ENCODE peak calls at places on chromosome 18, in seven cellular contexts. X is A549, K is tibial nerve, T is sigmoid colon, A is SK-N-SH, F is K562, L is transverse colon. Y is an unnamed sample.

GRCh38 chr18:9835112-9835755 is 50.5 kb upstream of the TXNDC2 start:
- DNase-seq in X (no peak), K (no peak), T (no peak), A (no peak), F (no peak), L (no peak), Y (no peak)

GRCh38 chr18:79765491-79766245 is 32.1 kb upstream of the KCNG2 start:
- DNase-seq in X (no peak), K (no peak), T (peak), A (no peak), F (no peak), L (peak), Y (no peak)

GRCh38 chr18:79554945-79555645 is 124.5 kb upstream of the CTDP1 start:
- DNase-seq in X (no peak), K (no peak), T (no peak), A (no peak), F (no peak), L (no peak), Y (no peak)

GRCh38 chr18:13836559-13836958 is 12.6 kb downstream of the MC5R start:
- DNase-seq in X (no peak), K (no peak), T (no peak), A (no peak), F (no peak), L (no peak), Y (no peak)

GRCh38 chr18:23835076-23835475 is 145.8 kb downstream of the LAMA3 start:
- DNase-seq in X (no peak), K (no peak), T (no peak), A (no peak), F (no peak), L (no peak), Y (no peak)

GRCh38 chr18:3891245-3891644 is 441.3 kb downstream of the TGIF1 start:
- DNase-seq in X (no peak), K (no peak), T (no peak), A (no peak), F (no peak), L (no peak), Y (no peak)

GRCh38 chr18:54647176-54647575 is 56.1 kb downstream of the DYNAP start:
- DNase-seq in X (peak), K (no peak), T (no peak), A (peak), F (peak), L (peak), Y (no peak)

GRCh38 chr18:27213123-27213717 is 28.1 kb upstream of the CHST9 start:
- DNase-seq in X (no peak), K (no peak), T (no peak), A (no peak), F (no peak), L (no peak), Y (no peak)

GRCh38 chr18:79393626-79394401 is 1.9 kb upstream of the NFATC1 start:
- DNase-seq in X (peak), K (peak), T (peak), A (peak), F (peak), L (peak), Y (peak)

GRCh38 chr18:48455555-48456478 is 46.6 kb upstream of the ZBTB7C start:
- DNase-seq in X (no peak), K (no peak), T (no peak), A (no peak), F (no peak), L (peak), Y (no peak)

GRCh38 chr18:65146615-65147014 is 604.2 kb upstream of the CDH7 start:
- DNase-seq in X (no peak), K (no peak), T (no peak), A (no peak), F (no peak), L (no peak), Y (no peak)

GRCh38 chr18:35201502-35201901 is 39.3 kb upstream of the ZNF397 start:
- DNase-seq in X (no peak), K (no peak), T (no peak), A (peak), F (no peak), L (no peak), Y (no peak)

GRCh38 chr18:58556333-58557012 is 72.4 kb downstream of the ALPK2 start:
- DNase-seq in X (no peak), K (no peak), T (no peak), A (peak), F (no peak), L (no peak), Y (no peak)

GRCh38 chr18:36066731-36067117 is 635 bp downstream of the RPRD1A start:
- DNase-seq in X (no peak), K (no peak), T (no peak), A (peak), F (peak), L (no peak), Y (no peak)

GRCh38 chr18:51135795-51136194 is 61.7 kb downstream of the MEX3C start:
- DNase-seq in X (peak), K (no peak), T (no peak), A (no peak), F (no peak), L (no peak), Y (no peak)

GRCh38 chr18:58784601-58785137 is 80.0 kb upstream of the ZNF532 start:
- DNase-seq in X (peak), K (no peak), T (no peak), A (no peak), F (no peak), L (no peak), Y (no peak)

GRCh38 chr18:9907867-9908266 is 5.9 kb upstream of the VAPA start:
- DNase-seq in X (no peak), K (no peak), T (no peak), A (no peak), F (no peak), L (no peak), Y (no peak)

GRCh38 chr18:70636991-70637390 is 348.1 kb downstream of the SOCS6 start:
- DNase-seq in X (no peak), K (no peak), T (no peak), A (no peak), F (no peak), L (no peak), Y (no peak)

GRCh38 chr18:47036298-47036874 is 965 bp upstream of the ELOA2 start:
- DNase-seq in X (peak), K (no peak), T (no peak), A (peak), F (peak), L (no peak), Y (no peak)

GRCh38 chr18:28161608-28162599 is 15.0 kb downstream of the CDH2 start:
- DNase-seq in X (peak), K (no peak), T (no peak), A (no peak), F (no peak), L (no peak), Y (no peak)

GRCh38 chr18:78973357-78974083 is 6.1 kb upstream of the SALL3 start:
- DNase-seq in X (no peak), K (no peak), T (no peak), A (no peak), F (no peak), L (no peak), Y (no peak)

GRCh38 chr18:58046087-58046793 is 2.2 kb downstream of the NEDD4L start:
- DNase-seq in X (no peak), K (no peak), T (no peak), A (no peak), F (no peak), L (no peak), Y (no peak)

GRCh38 chr18:47284691-47285370 is 33.4 kb upstream of the SKOR2 start:
- DNase-seq in X (no peak), K (no peak), T (no peak), A (no peak), F (no peak), L (no peak), Y (no peak)

GRCh38 chr18:75408554-75409506 is 18.7 kb downstream of the SMIM21 start:
- DNase-seq in X (peak), K (no peak), T (no peak), A (no peak), F (no peak), L (no peak), Y (no peak)

GRCh38 chr18:70422061-70422965 is 133.5 kb downstream of the SOCS6 start:
- DNase-seq in X (peak), K (peak), T (peak), A (no peak), F (no peak), L (peak), Y (no peak)

GRCh38 chr18:24991220-24991575 is 360.8 kb downstream of the ZNF521 start:
- DNase-seq in X (no peak), K (no peak), T (no peak), A (no peak), F (no peak), L (no peak), Y (no peak)

GRCh38 chr18:76428396-76429261 is 66.4 kb downstream of the ZNF516 start:
- DNase-seq in X (no peak), K (no peak), T (peak), A (no peak), F (no peak), L (peak), Y (peak)

GRCh38 chr18:61896767-61897166 is 4.0 kb upstream of the RNF152 start:
- DNase-seq in X (no peak), K (no peak), T (peak), A (peak), F (no peak), L (peak), Y (peak)

GRCh38 chr18:72444756-72445155 is 99.4 kb downstream of the CBLN2 start:
- DNase-seq in X (no peak), K (no peak), T (no peak), A (no peak), F (no peak), L (no peak), Y (no peak)

GRCh38 chr18:3252843-3253242 is 5.2 kb downstream of the MYL12A start:
- DNase-seq in X (no peak), K (no peak), T (no peak), A (no peak), F (no peak), L (no peak), Y (no peak)

GRCh38 chr18:62571648-62572047 is 48.8 kb downstream of the ZCCHC2 start:
- DNase-seq in X (no peak), K (no peak), T (no peak), A (no peak), F (no peak), L (no peak), Y (no peak)

GRCh38 chr18:73617981-73618380 is 529.7 kb downstream of the FBXO15 start:
- DNase-seq in X (no peak), K (no peak), T (no peak), A (no peak), F (no peak), L (no peak), Y (no peak)

GRCh38 chr18:48826806-48827205 is 124.0 kb downstream of the SMAD7 start:
- DNase-seq in X (no peak), K (no peak), T (peak), A (no peak), F (no peak), L (no peak), Y (peak)

GRCh38 chr18:37628466-37629220 is 63.0 kb upstream of the CELF4 start:
- DNase-seq in X (no peak), K (no peak), T (no peak), A (no peak), F (no peak), L (no peak), Y (no peak)

GRCh38 chr18:66734451-66734850 is 130.6 kb upstream of the CDH19 start:
- DNase-seq in X (no peak), K (no peak), T (no peak), A (no peak), F (no peak), L (no peak), Y (no peak)

GRCh38 chr18:56124186-56124585 is 514.2 kb downstream of the TXNL1 start:
- DNase-seq in X (no peak), K (no peak), T (no peak), A (no peak), F (no peak), L (no peak), Y (no peak)

DNA sequence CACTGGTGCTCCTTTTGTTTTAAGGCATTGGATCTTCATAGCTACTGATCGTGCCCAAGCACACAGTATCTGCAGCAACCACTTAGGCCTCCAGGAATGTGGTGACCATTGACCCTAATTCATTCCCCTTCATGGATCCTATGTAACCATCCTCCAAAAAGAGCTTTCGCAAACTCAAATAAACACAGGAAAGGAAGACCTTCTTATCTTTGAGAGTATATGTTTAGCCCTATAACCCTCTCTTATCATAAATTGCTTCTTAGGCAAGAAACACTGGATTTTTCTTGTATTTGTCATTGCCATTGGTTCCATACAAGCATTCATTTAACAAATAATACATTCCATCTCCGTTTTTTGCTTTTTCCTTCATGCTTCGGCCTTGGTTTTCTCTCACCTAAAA is 4.1 kb upstream of the TTR start:
- DNase-seq in X (no peak), K (no peak), T (no peak), A (no peak), F (no peak), L (no peak), Y (no peak)
- TF ChIP-seq EP300 in X (no peak), K (no peak), T (no peak), A (no peak), F (no peak), L (no peak), Y (no peak)

DNA sequence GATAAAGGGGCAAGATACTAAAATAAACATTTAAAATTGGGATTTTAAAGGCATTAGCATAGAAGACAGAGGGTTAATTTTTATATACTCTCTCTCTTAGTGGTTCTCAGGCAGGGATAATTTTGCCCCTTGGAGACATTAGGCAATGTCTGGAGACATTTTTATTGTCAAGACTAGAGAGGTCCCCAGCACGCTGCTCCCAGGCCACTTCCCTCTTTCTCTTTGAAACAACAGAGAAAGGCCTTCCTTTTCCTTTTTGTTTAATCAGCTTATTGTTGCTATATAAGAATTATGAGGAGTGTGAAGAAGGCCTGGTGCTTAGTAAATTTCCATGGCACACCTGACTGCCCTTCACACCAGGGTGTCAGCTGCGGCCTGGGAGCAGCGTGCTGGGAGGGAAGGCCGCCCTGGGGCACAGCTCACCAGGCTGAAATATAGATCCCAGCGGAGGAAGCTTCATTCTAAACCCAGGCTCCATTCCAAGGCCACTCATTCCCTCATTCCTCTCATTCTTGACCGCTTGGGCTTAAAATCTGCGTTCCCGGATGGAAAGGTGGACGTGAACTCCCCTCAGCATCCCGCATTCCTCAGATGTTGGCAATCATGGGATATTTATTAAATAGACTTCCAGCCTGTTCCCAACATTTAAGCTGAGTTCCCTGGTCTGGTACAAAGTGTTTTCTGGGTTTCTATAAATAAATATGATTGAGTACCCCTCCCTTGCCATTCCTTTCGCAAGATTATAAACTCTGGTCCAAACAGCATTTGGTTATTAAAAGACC is 22.5 kb downstream of the SLC14A2 start:
- DNase-seq in X (no peak), K (peak), T (no peak), A (no peak), F (no peak), L (no peak), Y (no peak)
- TF ChIP-seq EP300 in X (no peak), K (peak), T (peak), A (no peak), F (no peak), L (peak), Y (peak)

GRCh38 chr18:59837586-59837985 is 62.2 kb upstream of the PMAIP1 start:
- DNase-seq in X (peak), K (peak), T (no peak), A (peak), F (peak), L (peak), Y (no peak)
- TF ChIP-seq EP300 in X (no peak), K (no peak), T (no peak), A (no peak), F (no peak), L (no peak), Y (no peak)

GRCh38 chr18:39737869-39738268 is 2172.3 kb upstream of the CELF4 start:
- DNase-seq in X (no peak), K (no peak), T (no peak), A (no peak), F (no peak), L (no peak), Y (no peak)
- TF ChIP-seq EP300 in X (no peak), K (no peak), T (no peak), A (no peak), F (no peak), L (no peak), Y (no peak)

DNA sequence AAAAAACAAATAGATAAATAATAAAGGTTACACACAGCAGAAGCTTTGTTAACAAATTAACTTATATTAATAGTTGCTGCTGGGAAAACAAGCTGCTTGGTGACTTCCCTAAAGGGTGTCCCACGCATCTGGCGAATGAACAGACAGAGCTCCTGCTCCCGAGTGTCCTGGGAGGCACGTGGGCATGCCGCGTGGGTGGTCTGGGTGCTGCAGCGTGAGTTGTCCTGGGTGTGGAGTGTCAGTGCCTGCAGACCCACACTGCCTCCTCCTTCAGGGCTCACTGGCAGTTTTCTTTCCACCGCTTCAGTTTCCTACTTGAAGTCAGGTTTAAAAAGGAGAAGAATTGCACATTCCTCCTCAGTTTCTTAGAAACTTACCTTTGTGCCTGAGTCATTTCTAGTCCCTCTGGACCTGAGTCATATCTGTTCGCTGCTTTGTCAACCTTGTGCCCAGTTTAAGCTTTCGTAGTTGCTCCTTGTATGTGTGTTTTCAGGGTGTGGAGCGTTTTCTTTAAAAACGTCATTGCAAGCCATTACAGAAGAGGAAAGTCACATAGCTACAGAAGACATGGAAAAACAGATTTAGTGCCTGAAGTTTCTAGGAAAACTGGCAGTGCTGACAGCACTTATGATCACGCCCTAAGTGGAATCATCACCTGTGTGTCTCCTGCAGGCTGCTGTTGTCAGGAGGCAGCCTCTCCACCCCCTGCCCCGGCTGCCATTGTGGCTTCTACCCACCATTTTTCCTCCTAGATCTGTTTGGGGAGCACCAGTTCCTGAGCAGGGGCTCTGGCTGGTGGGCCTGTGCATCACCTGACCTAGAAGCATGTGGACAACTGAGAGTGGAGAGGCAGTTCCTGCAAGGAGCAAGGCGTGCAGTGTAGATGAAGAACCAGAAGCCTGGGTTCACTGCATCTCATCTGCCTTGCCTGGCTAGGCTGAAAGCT is 24.5 kb downstream of the IMPA2 start:
- DNase-seq in X (peak), K (no peak), T (peak), A (no peak), F (no peak), L (peak), Y (no peak)
- TF ChIP-seq EP300 in X (no peak), K (no peak), T (no peak), A (no peak), F (no peak), L (no peak), Y (no peak)

GRCh38 chr18:39188278-39188677 is 1622.7 kb upstream of the CELF4 start:
- DNase-seq in X (no peak), K (no peak), T (no peak), A (no peak), F (no peak), L (no peak), Y (no peak)

GRCh38 chr18:39186008-39186407 is 1620.4 kb upstream of the CELF4 start:
- DNase-seq in X (no peak), K (no peak), T (no peak), A (no peak), F (no peak), L (no peak), Y (no peak)

DNA sequence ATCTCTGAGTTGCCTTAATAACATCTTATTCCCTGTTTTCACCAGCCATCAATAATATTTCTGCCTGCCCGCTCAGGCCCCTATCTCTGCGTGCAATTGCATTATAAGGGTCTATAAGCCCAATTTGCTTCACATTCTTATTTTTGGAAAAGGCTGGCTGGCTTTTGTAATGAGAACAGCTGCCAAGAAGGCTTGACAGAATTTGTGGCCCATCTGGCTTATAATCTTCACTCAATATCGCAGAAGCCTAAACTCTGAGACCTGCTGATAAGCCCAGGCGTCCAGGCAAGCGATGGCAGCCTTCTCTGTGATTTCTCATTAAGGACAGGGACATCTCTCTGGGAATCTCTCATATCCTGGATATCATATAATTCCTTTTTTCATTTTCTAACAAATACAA is 1618.6 kb upstream of the CELF4 start:
- DNase-seq in X (no peak), K (no peak), T (no peak), A (peak), F (no peak), L (no peak), Y (no peak)
- TF ChIP-seq EP300 in X (no peak), K (no peak), T (no peak), A (no peak), F (no peak), L (no peak), Y (no peak)

GRCh38 chr18:7726522-7726921 is 159.4 kb downstream of the PTPRM start:
- DNase-seq in X (no peak), K (no peak), T (no peak), A (no peak), F (no peak), L (no peak), Y (no peak)
- TF ChIP-seq EP300 in X (no peak), K (no peak), T (no peak), A (no peak), F (no peak), L (no peak), Y (no peak)

GRCh38 chr18:44153976-44154375 is 526.7 kb upstream of the SETBP1 start:
- DNase-seq in X (no peak), K (no peak), T (no peak), A (no peak), F (no peak), L (no peak), Y (no peak)

GRCh38 chr18:44149706-44150105 is 531.0 kb upstream of the SETBP1 start:
- DNase-seq in X (peak), K (no peak), T (no peak), A (no peak), F (no peak), L (no peak), Y (no peak)
- TF ChIP-seq EP300 in X (no peak), K (no peak), T (no peak), A (peak), F (no peak), L (no peak), Y (no peak)

GRCh38 chr18:21740724-21741510 is at the start of gene MIB1:
- DNase-seq in X (no peak), K (peak), T (peak), A (peak), F (peak), L (peak), Y (peak)
- TF ChIP-seq EP300 in X (no peak), K (peak), T (no peak), A (no peak), F (no peak), L (no peak), Y (no peak)

Y was measured in ovary.